ENCODE peak calls at places on chromosomes 6 and 20, in nine cellular contexts. One of them, this sample, is unnamed.

GRCh38 chr6:14758421-14759043 is 487.3 kb upstream of the JARID2 start:
- DNase-seq in MM.1S: no peak
- DNase-seq in OCI-LY7: no peak
- DNase-seq in PC-3: peak; percentile 80
- DNase-seq in SK-N-SH: no peak
- DNase-seq in neural progenitor cell: no peak
- DNase-seq in GM23248: peak; percentile 48
- DNase-seq in HCT116: no peak
- DNase-seq in GM23338: no peak
- DNase-seq in this sample: peak; percentile 21

GRCh38 chr20:44309763-44310663 is 989 bp downstream of the FITM2 start:
- DNase-seq in HCT116: no peak
- DNase-seq in OCI-LY7: peak; percentile 6
- DNase-seq in GM23248: peak; percentile 84
- DNase-seq in PC-3: peak; percentile 70
- DNase-seq in neural progenitor cell: peak; percentile 17
- DNase-seq in SK-N-SH: no peak
- DNase-seq in GM23338: peak; percentile 12
- DNase-seq in MM.1S: no peak
- DNase-seq in this sample: peak; percentile 73

GRCh38 chr20:47558699-47559098 is 57.0 kb downstream of the NCOA3 start:
- DNase-seq in PC-3: no peak
- DNase-seq in MM.1S: no peak
- DNase-seq in SK-N-SH: no peak
- DNase-seq in HCT116: no peak
- DNase-seq in GM23338: no peak
- DNase-seq in GM23248: peak; percentile 32
- DNase-seq in neural progenitor cell: no peak
- DNase-seq in OCI-LY7: no peak
- DNase-seq in this sample: no peak

GRCh38 chr20:45080867-45081616 is 19.9 kb downstream of the KCNS1 start:
- DNase-seq in PC-3: peak; percentile 69
- DNase-seq in MM.1S: no peak
- DNase-seq in GM23248: peak; percentile 39
- DNase-seq in HCT116: peak; percentile 15
- DNase-seq in OCI-LY7: peak; percentile 16
- DNase-seq in neural progenitor cell: no peak
- DNase-seq in GM23338: peak; percentile 19
- DNase-seq in SK-N-SH: no peak
- DNase-seq in this sample: no peak

GRCh38 chr6:89080281-89081128 is at the start of gene PNRC1:
- DNase-seq in MM.1S: peak; percentile 99
- DNase-seq in SK-N-SH: peak; percentile 93
- DNase-seq in OCI-LY7: peak; percentile 99
- DNase-seq in GM23338: peak; percentile 100
- DNase-seq in HCT116: peak; percentile 96
- DNase-seq in GM23248: peak; percentile 99
- DNase-seq in neural progenitor cell: peak; percentile 100
- DNase-seq in PC-3: peak; percentile 95
- DNase-seq in this sample: peak; percentile 100

GRCh38 chr6:129485746-129486145 is 224.2 kb downstream of the ARHGAP18 start:
- DNase-seq in OCI-LY7: no peak
- DNase-seq in PC-3: no peak
- DNase-seq in SK-N-SH: no peak
- DNase-seq in GM23338: no peak
- DNase-seq in HCT116: no peak
- DNase-seq in neural progenitor cell: no peak
- DNase-seq in GM23248: no peak
- DNase-seq in MM.1S: no peak
- DNase-seq in this sample: no peak

GRCh38 chr20:46351357-46352058 is 43.2 kb upstream of the CDH22 start:
- DNase-seq in PC-3: no peak
- DNase-seq in neural progenitor cell: no peak
- DNase-seq in GM23338: no peak
- DNase-seq in GM23248: no peak
- DNase-seq in SK-N-SH: no peak
- DNase-seq in MM.1S: no peak
- DNase-seq in HCT116: no peak
- DNase-seq in OCI-LY7: no peak
- DNase-seq in this sample: no peak

GRCh38 chr6:87237804-87238203 is 82.4 kb downstream of the ZNF292 start:
- DNase-seq in OCI-LY7: peak; percentile 27
- DNase-seq in GM23248: peak; percentile 52
- DNase-seq in PC-3: peak; percentile 29
- DNase-seq in MM.1S: no peak
- DNase-seq in neural progenitor cell: no peak
- DNase-seq in HCT116: peak; percentile 18
- DNase-seq in SK-N-SH: peak; percentile 51
- DNase-seq in GM23338: peak; percentile 18
- DNase-seq in this sample: no peak

GRCh38 chr6:163416640-163417253 is 2.2 kb downstream of the QKI start:
- DNase-seq in neural progenitor cell: peak; percentile 70
- DNase-seq in SK-N-SH: no peak
- DNase-seq in MM.1S: peak; percentile 46
- DNase-seq in OCI-LY7: peak; percentile 53
- DNase-seq in PC-3: peak; percentile 83
- DNase-seq in GM23248: peak; percentile 88
- DNase-seq in GM23338: peak; percentile 84
- DNase-seq in HCT116: peak; percentile 33
- DNase-seq in this sample: peak; percentile 81

GRCh38 chr20:41185013-41185757 is 47.8 kb downstream of the PLCG1 start:
- DNase-seq in neural progenitor cell: no peak
- DNase-seq in GM23338: no peak
- DNase-seq in HCT116: no peak
- DNase-seq in SK-N-SH: peak; percentile 52
- DNase-seq in PC-3: no peak
- DNase-seq in OCI-LY7: no peak
- DNase-seq in GM23248: no peak
- DNase-seq in MM.1S: no peak
- DNase-seq in this sample: peak; percentile 1

GRCh38 chr20:18632196-18632789 is 44.4 kb downstream of the DTD1 start:
- DNase-seq in GM23248: peak; percentile 79
- DNase-seq in neural progenitor cell: peak; percentile 86
- DNase-seq in OCI-LY7: peak; percentile 71
- DNase-seq in SK-N-SH: peak; percentile 74
- DNase-seq in GM23338: peak; percentile 88
- DNase-seq in PC-3: peak; percentile 67
- DNase-seq in HCT116: peak; percentile 34
- DNase-seq in MM.1S: peak; percentile 45
- DNase-seq in this sample: peak; percentile 86

DNA sequence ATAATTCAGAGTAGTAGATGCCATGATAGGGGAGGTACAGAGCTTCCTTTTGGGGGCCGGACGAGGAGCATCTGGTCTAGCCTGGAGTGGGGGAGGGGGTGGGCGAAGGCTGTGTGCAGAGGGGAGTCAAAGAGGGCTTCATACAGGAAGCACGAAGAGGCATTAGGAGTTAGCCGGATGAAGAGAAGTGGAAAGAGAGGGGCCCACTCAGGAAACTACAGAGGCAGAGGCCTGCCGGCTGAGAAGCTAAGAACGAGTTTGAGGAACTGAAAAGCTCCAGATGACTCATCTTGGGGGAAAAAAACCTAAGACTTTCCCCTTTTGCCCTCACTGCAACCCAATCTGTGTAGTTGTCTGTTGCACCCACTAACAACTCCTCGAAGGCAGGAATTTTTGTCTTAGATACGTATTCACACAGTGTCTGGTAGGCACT is 664 bp downstream of the CNPY3 start:
- DNase-seq in HCT116: no peak
- DNase-seq in SK-N-SH: peak; percentile 79
- DNase-seq in GM23338: no peak
- DNase-seq in MM.1S: peak; percentile 69
- DNase-seq in neural progenitor cell: no peak
- DNase-seq in GM23248: peak; percentile 87
- DNase-seq in OCI-LY7: peak; percentile 95
- DNase-seq in PC-3: peak; percentile 52
- DNase-seq in this sample: peak; percentile 78
- TF ChIP-seq EZH2phosphoT487 in HCT116: no peak
- TF ChIP-seq EZH2phosphoT487 in SK-N-SH: no peak
- TF ChIP-seq EZH2phosphoT487 in GM23338: no peak
- TF ChIP-seq EZH2phosphoT487 in MM.1S: no peak
- TF ChIP-seq EZH2phosphoT487 in neural progenitor cell: no peak
- TF ChIP-seq EZH2phosphoT487 in GM23248: no peak
- TF ChIP-seq EZH2phosphoT487 in OCI-LY7: no peak
- TF ChIP-seq EZH2phosphoT487 in PC-3: no peak
- TF ChIP-seq EZH2phosphoT487 in this sample: no peak

DNA sequence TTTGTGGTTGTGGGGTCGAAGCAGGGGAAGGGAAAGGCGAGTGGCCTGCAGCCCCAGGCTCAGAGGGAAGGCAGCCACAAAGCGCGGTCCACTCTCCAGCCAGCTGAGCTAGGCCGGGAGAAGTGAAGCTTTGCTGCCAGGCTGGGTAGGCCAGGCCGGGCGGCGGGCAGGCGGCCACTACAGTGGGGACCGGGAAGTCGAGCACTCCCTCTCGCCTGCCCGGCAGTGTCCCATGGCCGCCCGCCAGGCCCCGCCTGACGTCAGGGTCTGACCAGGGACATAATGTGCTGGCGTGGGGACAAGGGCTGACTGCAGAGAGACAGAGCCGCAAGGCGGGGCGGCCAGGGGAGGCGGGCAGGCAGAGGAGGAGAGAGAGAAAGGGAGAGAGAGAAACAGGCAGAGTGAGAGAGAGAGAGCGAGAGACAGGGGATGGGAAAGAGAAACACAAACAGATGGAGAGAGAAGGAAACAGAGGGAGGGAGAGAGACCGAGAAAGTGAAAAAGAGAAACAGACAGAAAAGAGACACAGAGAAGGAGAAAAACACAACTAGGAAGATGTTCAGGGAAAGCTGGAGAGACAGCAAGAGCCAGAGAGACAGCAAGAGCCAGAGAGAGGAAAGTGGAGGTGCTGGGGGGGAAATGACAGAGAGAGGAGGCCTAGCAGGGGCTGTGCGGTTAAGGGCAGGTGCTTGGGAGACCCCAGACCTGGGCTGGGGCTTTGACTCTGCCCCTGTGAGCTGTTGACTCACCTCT is 94.5 kb upstream of the PTPN1 start:
- DNase-seq in PC-3: peak; percentile 95
- DNase-seq in OCI-LY7: no peak
- DNase-seq in SK-N-SH: peak; percentile 79
- DNase-seq in HCT116: peak; percentile 50
- DNase-seq in GM23248: peak; percentile 94
- DNase-seq in MM.1S: no peak
- DNase-seq in GM23338: peak; percentile 46
- DNase-seq in neural progenitor cell: peak; percentile 38
- DNase-seq in this sample: peak; percentile 70
- H3K27ac ChIP-seq in PC-3: peak overlapping the region; percentile 96
- H3K27ac ChIP-seq in OCI-LY7: no peak overlapping the region
- H3K27ac ChIP-seq in SK-N-SH: peak overlapping the region; percentile 13
- H3K27ac ChIP-seq in HCT116: peak overlapping the region; percentile 75
- H3K27ac ChIP-seq in GM23248: peak overlapping the region; percentile 71
- H3K27ac ChIP-seq in MM.1S: no peak overlapping the region
- H3K27ac ChIP-seq in GM23338: peak overlapping the region; percentile 32
- H3K27ac ChIP-seq in neural progenitor cell: no peak overlapping the region
- H3K27ac ChIP-seq in this sample: peak overlapping the region; percentile 94

GRCh38 chr6:11407403-11407802 is 130.1 kb upstream of the TMEM170B start:
- DNase-seq in GM23248: no peak
- DNase-seq in PC-3: peak; percentile 36
- DNase-seq in OCI-LY7: no peak
- DNase-seq in HCT116: no peak
- DNase-seq in SK-N-SH: no peak
- DNase-seq in neural progenitor cell: no peak
- DNase-seq in MM.1S: no peak
- DNase-seq in GM23338: no peak
- DNase-seq in this sample: no peak
- TF ChIP-seq EZH2phosphoT487 in GM23248: no peak
- TF ChIP-seq EZH2phosphoT487 in PC-3: no peak
- TF ChIP-seq EZH2phosphoT487 in OCI-LY7: no peak
- TF ChIP-seq EZH2phosphoT487 in HCT116: no peak
- TF ChIP-seq EZH2phosphoT487 in SK-N-SH: no peak
- TF ChIP-seq EZH2phosphoT487 in neural progenitor cell: no peak
- TF ChIP-seq EZH2phosphoT487 in MM.1S: no peak
- TF ChIP-seq EZH2phosphoT487 in GM23338: no peak
- TF ChIP-seq EZH2phosphoT487 in this sample: no peak

DNA sequence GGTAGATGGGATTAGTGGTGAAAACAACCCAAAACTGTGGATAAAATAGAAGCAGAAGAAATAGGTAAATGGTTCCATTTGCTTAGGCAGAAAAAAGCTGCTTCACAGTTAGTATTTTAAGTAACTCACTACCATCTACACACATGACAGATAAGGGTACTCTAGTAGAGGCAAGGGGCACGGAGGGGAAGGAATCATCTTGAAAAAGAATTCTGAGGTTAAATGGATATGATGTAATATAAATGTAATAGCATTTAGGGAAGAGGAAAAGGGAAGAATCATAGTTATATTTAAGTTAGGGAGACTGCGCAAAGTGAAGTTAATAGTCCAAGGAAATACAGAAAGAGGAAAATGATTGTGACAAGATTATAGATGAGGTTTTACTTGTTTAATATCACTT is 128.3 kb downstream of the REV3L start:
- DNase-seq in MM.1S: no peak
- DNase-seq in HCT116: no peak
- DNase-seq in PC-3: no peak
- DNase-seq in GM23338: no peak
- DNase-seq in neural progenitor cell: no peak
- DNase-seq in GM23248: no peak
- DNase-seq in OCI-LY7: no peak
- DNase-seq in SK-N-SH: no peak
- DNase-seq in this sample: no peak
- H3K27ac ChIP-seq in MM.1S: no peak overlapping the region
- H3K27ac ChIP-seq in HCT116: no peak overlapping the region
- H3K27ac ChIP-seq in PC-3: no peak overlapping the region
- H3K27ac ChIP-seq in GM23338: no peak overlapping the region
- H3K27ac ChIP-seq in neural progenitor cell: no peak overlapping the region
- H3K27ac ChIP-seq in GM23248: no peak overlapping the region
- H3K27ac ChIP-seq in OCI-LY7: no peak overlapping the region
- H3K27ac ChIP-seq in SK-N-SH: no peak overlapping the region
- H3K27ac ChIP-seq in this sample: no peak overlapping the region

GRCh38 chr6:105087571-105088211 is 92.1 kb downstream of the POPDC3 start:
- DNase-seq in SK-N-SH: peak; percentile 53
- DNase-seq in PC-3: peak; percentile 63
- DNase-seq in GM23248: peak; percentile 72
- DNase-seq in MM.1S: peak; percentile 58
- DNase-seq in GM23338: peak; percentile 76
- DNase-seq in HCT116: peak; percentile 41
- DNase-seq in neural progenitor cell: peak; percentile 63
- DNase-seq in OCI-LY7: peak; percentile 63
- DNase-seq in this sample: peak; percentile 76
- TF ChIP-seq EZH2phosphoT487 in SK-N-SH: no peak
- TF ChIP-seq EZH2phosphoT487 in PC-3: no peak
- TF ChIP-seq EZH2phosphoT487 in GM23248: no peak
- TF ChIP-seq EZH2phosphoT487 in MM.1S: no peak
- TF ChIP-seq EZH2phosphoT487 in GM23338: no peak
- TF ChIP-seq EZH2phosphoT487 in HCT116: no peak
- TF ChIP-seq EZH2phosphoT487 in neural progenitor cell: no peak
- TF ChIP-seq EZH2phosphoT487 in OCI-LY7: no peak
- TF ChIP-seq EZH2phosphoT487 in this sample: no peak

DNA sequence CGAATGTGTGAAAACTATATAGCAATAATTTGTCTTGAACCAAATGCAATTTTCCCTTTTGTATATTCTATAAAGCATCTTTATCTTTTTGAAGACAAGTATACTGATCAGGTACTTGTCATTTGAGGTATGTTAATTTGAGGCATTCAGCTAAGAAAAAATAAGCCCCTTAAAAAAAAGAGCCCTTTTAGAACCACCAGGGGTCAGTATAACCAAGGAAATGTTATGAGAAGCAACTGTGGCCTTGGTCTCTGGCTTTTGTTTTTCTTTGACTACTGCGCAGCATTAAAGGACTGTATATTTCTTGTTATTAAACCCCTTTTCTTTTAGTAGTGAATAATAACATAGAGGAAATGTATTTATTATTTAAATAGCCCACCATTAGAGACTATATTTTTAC is 43.1 kb downstream of the CD109 start:
- DNase-seq in SK-N-SH: peak; percentile 35
- DNase-seq in neural progenitor cell: peak; percentile 75
- DNase-seq in HCT116: peak; percentile 52
- DNase-seq in OCI-LY7: peak; percentile 64
- DNase-seq in MM.1S: peak; percentile 59
- DNase-seq in GM23338: peak; percentile 84
- DNase-seq in GM23248: peak; percentile 75
- DNase-seq in PC-3: peak; percentile 69
- DNase-seq in this sample: peak; percentile 78
- H3K27ac ChIP-seq in SK-N-SH: no peak overlapping the region
- H3K27ac ChIP-seq in neural progenitor cell: no peak overlapping the region
- H3K27ac ChIP-seq in HCT116: no peak overlapping the region
- H3K27ac ChIP-seq in OCI-LY7: no peak overlapping the region
- H3K27ac ChIP-seq in MM.1S: no peak overlapping the region
- H3K27ac ChIP-seq in GM23338: no peak overlapping the region
- H3K27ac ChIP-seq in GM23248: no peak overlapping the region
- H3K27ac ChIP-seq in PC-3: no peak overlapping the region
- H3K27ac ChIP-seq in this sample: no peak overlapping the region